ENCODE peak calls at places on chromosomes 11 and 22, in five cellular contexts. M is nephron progenitor cell, F is fibroblast of lung, Q is RWPE1, V is pancreas. T is an unnamed sample.

GRCh38 chr11:110032957-110033570 is 60.1 kb upstream of the ZC3H12C start:
- DNase-seq in V (no peak), F (no peak), M (no peak), Q (peak), T (no peak)

GRCh38 chr22:50627452-50627913 is 469 bp downstream of the ARSA start:
- DNase-seq in Q (no peak), F (no peak), V (no peak), M (peak), T (no peak)

GRCh38 chr22:43566021-43566420 is 154.2 kb downstream of the MPPED1 start:
- DNase-seq in M (no peak), V (no peak), F (peak), Q (no peak), T (peak)

GRCh38 chr11:85809881-85810280 is 1.1 kb downstream of the SYTL2 start:
- DNase-seq in Q (no peak), F (no peak), V (peak), M (peak), T (no peak)

GRCh38 chr11:42802211-42802918 is 509.4 kb upstream of the API5 start:
- DNase-seq in V (no peak), M (no peak), Q (no peak), F (no peak), T (no peak)

GRCh38 chr11:92269841-92270240 is 45.2 kb downstream of the FAT3 start:
- DNase-seq in Q (no peak), F (peak), V (no peak), M (no peak), T (no peak)

GRCh38 chr11:40129276-40129675 is 1330.2 kb downstream of the LRRC4C start:
- DNase-seq in F (no peak), M (peak), V (no peak), Q (peak), T (no peak)

GRCh38 chr11:74318241-74318932 is 6.9 kb upstream of the P4HA3 start:
- DNase-seq in V (no peak), F (peak), Q (no peak), M (no peak), T (no peak)

GRCh38 chr11:33987975-33988580 is 63.5 kb upstream of the CAPRIN1 start:
- DNase-seq in V (no peak), Q (peak), F (peak), M (peak), T (peak)

GRCh38 chr11:102850973-102851745 is 7.8 kb upstream of the MMP3 start:
- DNase-seq in V (no peak), M (no peak), Q (peak), F (peak), T (no peak)

GRCh38 chr11:120410622-120411380 is 74.6 kb downstream of the ARHGEF12 start:
- DNase-seq in F (no peak), M (no peak), V (no peak), Q (no peak), T (no peak)

GRCh38 chr22:37681001-37681424 is 5.1 kb upstream of the NOL12 start:
- DNase-seq in M (no peak), V (no peak), F (peak), Q (no peak), T (no peak)

GRCh38 chr11:31780078-31780971 is 30.8 kb downstream of the PAX6 start:
- DNase-seq in Q (no peak), V (no peak), M (no peak), F (peak), T (no peak)

GRCh38 chr22:24026056-24026455 is 15.0 kb downstream of the CABIN1 start:
- DNase-seq in V (no peak), M (no peak), F (no peak), Q (no peak), T (no peak)

GRCh38 chr22:37501610-37502341 is 15.6 kb upstream of the MFNG start:
- DNase-seq in F (peak), V (peak), M (no peak), Q (no peak), T (peak)

GRCh38 chr22:48721394-48721666 is 1106.3 kb downstream of the BRD1 start:
- DNase-seq in V (no peak), F (no peak), Q (no peak), M (no peak), T (no peak)

GRCh38 chr11:14251754-14252153 is 107.2 kb downstream of the RRAS2 start:
- DNase-seq in V (no peak), M (no peak), Q (no peak), F (no peak), T (no peak)

GRCh38 chr11:88555018-88555828 is 217.7 kb upstream of the CTSC start:
- DNase-seq in F (peak), M (no peak), Q (peak), V (no peak), T (no peak)

GRCh38 chr11:19742595-19743292 is 30.1 kb downstream of the NAV2 start:
- DNase-seq in M (peak), F (peak), V (peak), Q (peak), T (peak)

GRCh38 chr11:95891423-95892177 is 32.3 kb downstream of the MTMR2 start:
- DNase-seq in M (no peak), Q (no peak), F (peak), V (no peak), T (no peak)

T was measured in left lobe of liver.